ENCODE peak calls at places on chromosomes 2 and 18, in seven cellular contexts. One of them, this sample, is unnamed.

GRCh38 chr18:924987-925386 is 20.3 kb downstream of the ADCYAP1 start:
- DNase-seq in endothelial cell of umbilical vein: no peak
- DNase-seq in trophoblast cell: no peak
- DNase-seq in MM.1S: no peak
- DNase-seq in iPS DF 6.9: no peak
- DNase-seq in esophagus squamous epithelium: no peak
- DNase-seq in right cardiac atrium: no peak
- DNase-seq in this sample: no peak

GRCh38 chr2:29518010-29518409 is 402.8 kb downstream of the CLIP4 start:
- DNase-seq in iPS DF 6.9: no peak
- DNase-seq in esophagus squamous epithelium: no peak
- DNase-seq in endothelial cell of umbilical vein: no peak
- DNase-seq in trophoblast cell: no peak
- DNase-seq in right cardiac atrium: no peak
- DNase-seq in MM.1S: no peak
- DNase-seq in this sample: no peak

GRCh38 chr2:45922577-45922988 is 271.1 kb downstream of the PRKCE start:
- DNase-seq in esophagus squamous epithelium: no peak
- DNase-seq in trophoblast cell: peak; percentile 62
- DNase-seq in MM.1S: no peak
- DNase-seq in iPS DF 6.9: no peak
- DNase-seq in right cardiac atrium: peak; percentile 81
- DNase-seq in endothelial cell of umbilical vein: no peak
- DNase-seq in this sample: no peak

GRCh38 chr18:58996131-58996632 is 131.5 kb downstream of the ZNF532 start:
- DNase-seq in iPS DF 6.9: no peak
- DNase-seq in endothelial cell of umbilical vein: peak; percentile 97
- DNase-seq in trophoblast cell: no peak
- DNase-seq in right cardiac atrium: peak; percentile 74
- DNase-seq in MM.1S: no peak
- DNase-seq in esophagus squamous epithelium: no peak
- DNase-seq in this sample: no peak

GRCh38 chr2:144414324-144414845 is 105.5 kb downstream of the ZEB2 start:
- DNase-seq in right cardiac atrium: peak; percentile 48
- DNase-seq in iPS DF 6.9: no peak
- DNase-seq in esophagus squamous epithelium: no peak
- DNase-seq in MM.1S: no peak
- DNase-seq in trophoblast cell: peak; percentile 64
- DNase-seq in endothelial cell of umbilical vein: no peak
- DNase-seq in this sample: no peak

GRCh38 chr2:217099561-217099960 is 239.7 kb upstream of the TNP1 start:
- DNase-seq in endothelial cell of umbilical vein: no peak
- DNase-seq in iPS DF 6.9: no peak
- DNase-seq in trophoblast cell: no peak
- DNase-seq in MM.1S: no peak
- DNase-seq in esophagus squamous epithelium: no peak
- DNase-seq in right cardiac atrium: peak; percentile 77
- DNase-seq in this sample: no peak

GRCh38 chr2:37802899-37803379 is 122.1 kb upstream of the RMDN2 start:
- DNase-seq in right cardiac atrium: no peak
- DNase-seq in endothelial cell of umbilical vein: peak; percentile 51
- DNase-seq in trophoblast cell: peak; percentile 7
- DNase-seq in MM.1S: no peak
- DNase-seq in esophagus squamous epithelium: no peak
- DNase-seq in iPS DF 6.9: no peak
- DNase-seq in this sample: no peak

GRCh38 chr2:70068119-70068518 is 19.2 kb upstream of the PCBP1 start:
- DNase-seq in iPS DF 6.9: no peak
- DNase-seq in endothelial cell of umbilical vein: no peak
- DNase-seq in right cardiac atrium: no peak
- DNase-seq in esophagus squamous epithelium: no peak
- DNase-seq in MM.1S: no peak
- DNase-seq in trophoblast cell: no peak
- DNase-seq in this sample: no peak

GRCh38 chr18:68817584-68817983 is 19.7 kb downstream of the CCDC102B start:
- DNase-seq in iPS DF 6.9: no peak
- DNase-seq in endothelial cell of umbilical vein: no peak
- DNase-seq in right cardiac atrium: no peak
- DNase-seq in esophagus squamous epithelium: no peak
- DNase-seq in trophoblast cell: no peak
- DNase-seq in MM.1S: no peak
- DNase-seq in this sample: no peak

GRCh38 chr2:192286093-192286701 is 91.5 kb upstream of the TMEFF2 start:
- DNase-seq in trophoblast cell: peak; percentile 2
- DNase-seq in right cardiac atrium: peak; percentile 13
- DNase-seq in iPS DF 6.9: no peak
- DNase-seq in MM.1S: peak; percentile 54
- DNase-seq in endothelial cell of umbilical vein: peak; percentile 73
- DNase-seq in esophagus squamous epithelium: no peak
- DNase-seq in this sample: no peak

GRCh38 chr2:66805136-66805535 is 370.2 kb downstream of the MEIS1 start:
- DNase-seq in MM.1S: no peak
- DNase-seq in esophagus squamous epithelium: no peak
- DNase-seq in endothelial cell of umbilical vein: no peak
- DNase-seq in right cardiac atrium: no peak
- DNase-seq in iPS DF 6.9: no peak
- DNase-seq in trophoblast cell: no peak
- DNase-seq in this sample: no peak

GRCh38 chr2:12270876-12271588 is 445.7 kb upstream of the TRIB2 start:
- DNase-seq in endothelial cell of umbilical vein: no peak
- DNase-seq in MM.1S: no peak
- DNase-seq in esophagus squamous epithelium: no peak
- DNase-seq in trophoblast cell: no peak
- DNase-seq in right cardiac atrium: no peak
- DNase-seq in iPS DF 6.9: no peak
- DNase-seq in this sample: no peak

GRCh38 chr2:191245046-191245868 is at the start of gene MYO1B:
- DNase-seq in esophagus squamous epithelium: no peak
- DNase-seq in iPS DF 6.9: peak; percentile 47
- DNase-seq in endothelial cell of umbilical vein: peak; percentile 68
- DNase-seq in right cardiac atrium: peak; percentile 88
- DNase-seq in trophoblast cell: peak; percentile 79
- DNase-seq in MM.1S: peak; percentile 71
- DNase-seq in this sample: no peak

GRCh38 chr2:18373664-18374063 is 186.8 kb downstream of the RDH14 start:
- DNase-seq in right cardiac atrium: no peak
- DNase-seq in iPS DF 6.9: no peak
- DNase-seq in esophagus squamous epithelium: no peak
- DNase-seq in trophoblast cell: no peak
- DNase-seq in MM.1S: no peak
- DNase-seq in endothelial cell of umbilical vein: no peak
- DNase-seq in this sample: no peak

GRCh38 chr18:55964171-55964570 is 376.2 kb upstream of the TCF4 start:
- DNase-seq in right cardiac atrium: no peak
- DNase-seq in iPS DF 6.9: no peak
- DNase-seq in trophoblast cell: no peak
- DNase-seq in esophagus squamous epithelium: no peak
- DNase-seq in endothelial cell of umbilical vein: no peak
- DNase-seq in MM.1S: no peak
- DNase-seq in this sample: no peak

GRCh38 chr2:218123986-218124385 is 1.8 kb upstream of the CXCR2 start:
- DNase-seq in MM.1S: no peak
- DNase-seq in esophagus squamous epithelium: no peak
- DNase-seq in right cardiac atrium: no peak
- DNase-seq in endothelial cell of umbilical vein: no peak
- DNase-seq in trophoblast cell: no peak
- DNase-seq in iPS DF 6.9: no peak
- DNase-seq in this sample: no peak

GRCh38 chr2:188303363-188304031 is 11.8 kb downstream of the GULP1 start:
- DNase-seq in iPS DF 6.9: peak; percentile 91
- DNase-seq in endothelial cell of umbilical vein: peak; percentile 57
- DNase-seq in trophoblast cell: peak; percentile 71
- DNase-seq in right cardiac atrium: no peak
- DNase-seq in esophagus squamous epithelium: no peak
- DNase-seq in MM.1S: no peak
- DNase-seq in this sample: no peak

GRCh38 chr18:24176727-24177416 is 38.0 kb downstream of the CABYR start:
- DNase-seq in esophagus squamous epithelium: no peak
- DNase-seq in endothelial cell of umbilical vein: peak; percentile 43
- DNase-seq in trophoblast cell: no peak
- DNase-seq in right cardiac atrium: peak; percentile 73
- DNase-seq in MM.1S: peak; percentile 91
- DNase-seq in iPS DF 6.9: peak; percentile 63
- DNase-seq in this sample: peak; percentile 68

GRCh38 chr2:106144621-106145331 is 49.3 kb downstream of the UXS1 start:
- DNase-seq in right cardiac atrium: no peak
- DNase-seq in endothelial cell of umbilical vein: no peak
- DNase-seq in iPS DF 6.9: no peak
- DNase-seq in trophoblast cell: no peak
- DNase-seq in esophagus squamous epithelium: no peak
- DNase-seq in MM.1S: no peak
- DNase-seq in this sample: no peak

GRCh38 chr2:219124379-219125110 is 36.1 kb downstream of the NHEJ1 start:
- DNase-seq in endothelial cell of umbilical vein: no peak
- DNase-seq in esophagus squamous epithelium: no peak
- DNase-seq in right cardiac atrium: peak; percentile 56
- DNase-seq in trophoblast cell: no peak
- DNase-seq in iPS DF 6.9: no peak
- DNase-seq in MM.1S: no peak
- DNase-seq in this sample: no peak

DNA sequence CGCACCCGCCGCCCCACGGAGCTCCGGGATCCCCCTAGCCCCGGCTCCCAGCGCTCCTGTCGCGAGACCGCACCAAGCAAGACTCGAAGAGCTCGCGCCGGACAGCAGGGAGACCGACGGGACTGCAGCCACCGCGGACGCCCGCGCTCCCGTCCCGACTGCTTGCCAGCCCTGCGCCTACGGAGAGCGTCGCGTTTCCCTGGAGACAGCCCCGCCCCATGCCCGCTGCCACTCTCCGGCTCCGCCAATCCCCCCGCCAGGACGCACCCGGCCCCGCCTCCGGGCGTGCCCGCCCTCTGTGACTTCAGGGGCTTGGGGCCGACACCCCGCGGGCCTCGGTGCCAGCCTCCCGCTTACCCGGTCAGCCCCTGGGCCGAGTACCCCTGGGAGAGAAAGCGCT is at the start of gene ANKMY1:
- DNase-seq in MM.1S: no peak
- DNase-seq in endothelial cell of umbilical vein: peak; percentile 73
- DNase-seq in trophoblast cell: peak; percentile 46
- DNase-seq in right cardiac atrium: peak; percentile 90
- DNase-seq in esophagus squamous epithelium: no peak
- DNase-seq in iPS DF 6.9: no peak
- DNase-seq in this sample: no peak
- H3K4me1 ChIP-seq in MM.1S: peaks cover 16% of the 10 kb centered on the region
- H3K4me1 ChIP-seq in endothelial cell of umbilical vein: peaks cover 34% of the 10 kb centered on the region
- H3K4me1 ChIP-seq in trophoblast cell: peaks cover 11% of the 10 kb centered on the region
- H3K4me1 ChIP-seq in right cardiac atrium: peaks cover 4% of the 10 kb centered on the region
- H3K4me1 ChIP-seq in esophagus squamous epithelium: peaks cover 28% of the 10 kb centered on the region
- H3K4me1 ChIP-seq in iPS DF 6.9: no peaks in the 10 kb centered on the region
- H3K4me1 ChIP-seq in this sample: peaks cover 46% of the 10 kb centered on the region

GRCh38 chr2:64638502-64639120 is 15.1 kb downstream of the SERTAD2 start:
- DNase-seq in endothelial cell of umbilical vein: no peak
- DNase-seq in trophoblast cell: no peak
- DNase-seq in right cardiac atrium: no peak
- DNase-seq in MM.1S: no peak
- DNase-seq in iPS DF 6.9: no peak
- DNase-seq in esophagus squamous epithelium: no peak
- DNase-seq in this sample: no peak
- H3K4me1 ChIP-seq in endothelial cell of umbilical vein: peaks cover 4% of the 10 kb centered on the region
- H3K4me1 ChIP-seq in trophoblast cell: peaks cover 25% of the 10 kb centered on the region
- H3K4me1 ChIP-seq in right cardiac atrium: peaks cover 12% of the 10 kb centered on the region
- H3K4me1 ChIP-seq in MM.1S: peaks cover 69% of the 10 kb centered on the region
- H3K4me1 ChIP-seq in iPS DF 6.9: peaks cover 6% of the 10 kb centered on the region
- H3K4me1 ChIP-seq in esophagus squamous epithelium: peaks cover 47% of the 10 kb centered on the region
- H3K4me1 ChIP-seq in this sample: peaks cover 87% of the 10 kb centered on the region

GRCh38 chr18:47926101-47926850 is 4.2 kb downstream of the SMAD2 start:
- DNase-seq in trophoblast cell: no peak
- DNase-seq in right cardiac atrium: no peak
- DNase-seq in MM.1S: no peak
- DNase-seq in esophagus squamous epithelium: no peak
- DNase-seq in iPS DF 6.9: no peak
- DNase-seq in endothelial cell of umbilical vein: no peak
- DNase-seq in this sample: no peak
- H3K4me1 ChIP-seq in trophoblast cell: peaks cover 7% of the 10 kb centered on the region
- H3K4me1 ChIP-seq in right cardiac atrium: peaks cover 5% of the 10 kb centered on the region
- H3K4me1 ChIP-seq in MM.1S: peaks cover 10% of the 10 kb centered on the region
- H3K4me1 ChIP-seq in esophagus squamous epithelium: peaks cover 6% of the 10 kb centered on the region
- H3K4me1 ChIP-seq in iPS DF 6.9: no peaks in the 10 kb centered on the region
- H3K4me1 ChIP-seq in endothelial cell of umbilical vein: peaks cover 15% of the 10 kb centered on the region
- H3K4me1 ChIP-seq in this sample: peaks cover 12% of the 10 kb centered on the region

GRCh38 chr2:132424526-132425121 is 8.0 kb downstream of the GPR39 start:
- DNase-seq in trophoblast cell: peak; percentile 52
- DNase-seq in endothelial cell of umbilical vein: no peak
- DNase-seq in esophagus squamous epithelium: no peak
- DNase-seq in MM.1S: no peak
- DNase-seq in iPS DF 6.9: no peak
- DNase-seq in right cardiac atrium: peak; percentile 49
- DNase-seq in this sample: no peak

GRCh38 chr2:132421198-132421780 is 4.7 kb downstream of the GPR39 start:
- DNase-seq in esophagus squamous epithelium: no peak
- DNase-seq in MM.1S: no peak
- DNase-seq in endothelial cell of umbilical vein: no peak
- DNase-seq in trophoblast cell: no peak
- DNase-seq in right cardiac atrium: no peak
- DNase-seq in iPS DF 6.9: no peak
- DNase-seq in this sample: no peak

GRCh38 chr2:132416996-132417395 is 391 bp downstream of the GPR39 start:
- DNase-seq in endothelial cell of umbilical vein: no peak
- DNase-seq in trophoblast cell: no peak
- DNase-seq in right cardiac atrium: no peak
- DNase-seq in MM.1S: no peak
- DNase-seq in esophagus squamous epithelium: no peak
- DNase-seq in iPS DF 6.9: no peak
- DNase-seq in this sample: no peak

GRCh38 chr2:132417430-132418035 is 928 bp downstream of the GPR39 start:
- DNase-seq in iPS DF 6.9: no peak
- DNase-seq in endothelial cell of umbilical vein: no peak
- DNase-seq in right cardiac atrium: no peak
- DNase-seq in MM.1S: no peak
- DNase-seq in trophoblast cell: no peak
- DNase-seq in esophagus squamous epithelium: no peak
- DNase-seq in this sample: no peak

DNA sequence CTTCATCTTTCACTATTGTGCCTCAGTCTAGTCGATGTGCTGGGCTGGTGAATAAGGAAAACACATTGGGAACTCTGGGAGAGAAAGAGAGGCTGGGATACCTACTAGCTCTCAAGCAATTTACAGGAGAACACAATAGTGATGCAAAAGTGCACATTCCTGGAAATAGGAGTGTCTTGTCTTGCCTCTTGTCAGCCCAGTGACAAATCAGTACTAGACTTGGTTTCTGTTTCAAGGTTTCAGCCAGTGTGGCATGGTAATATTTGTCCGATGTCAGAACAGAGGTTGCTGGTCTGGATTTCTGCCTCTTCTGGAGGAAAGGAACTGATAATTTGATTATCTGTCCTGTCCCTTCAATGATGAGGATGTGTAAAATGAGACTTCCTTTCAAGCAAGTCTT is 4.2 kb downstream of the GPR39 start:
- DNase-seq in trophoblast cell: no peak
- DNase-seq in right cardiac atrium: no peak
- DNase-seq in endothelial cell of umbilical vein: no peak
- DNase-seq in esophagus squamous epithelium: no peak
- DNase-seq in MM.1S: no peak
- DNase-seq in iPS DF 6.9: no peak
- DNase-seq in this sample: no peak
- H3K4me1 ChIP-seq in trophoblast cell: peaks cover 24% of the 10 kb centered on the region
- H3K4me1 ChIP-seq in right cardiac atrium: no peaks in the 10 kb centered on the region
- H3K4me1 ChIP-seq in endothelial cell of umbilical vein: peaks cover 2% of the 10 kb centered on the region
- H3K4me1 ChIP-seq in esophagus squamous epithelium: peaks cover 5% of the 10 kb centered on the region
- H3K4me1 ChIP-seq in MM.1S: no peaks in the 10 kb centered on the region
- H3K4me1 ChIP-seq in iPS DF 6.9: peaks cover 2% of the 10 kb centered on the region
- H3K4me1 ChIP-seq in this sample: no peaks in the 10 kb centered on the region

GRCh38 chr2:241070361-241070760 is 31.7 kb downstream of the MTERF4 start:
- DNase-seq in esophagus squamous epithelium: no peak
- DNase-seq in endothelial cell of umbilical vein: no peak
- DNase-seq in trophoblast cell: no peak
- DNase-seq in right cardiac atrium: no peak
- DNase-seq in iPS DF 6.9: no peak
- DNase-seq in MM.1S: no peak
- DNase-seq in this sample: no peak
- H3K4me1 ChIP-seq in esophagus squamous epithelium: no peaks in the 10 kb centered on the region
- H3K4me1 ChIP-seq in endothelial cell of umbilical vein: no peaks in the 10 kb centered on the region
- H3K4me1 ChIP-seq in trophoblast cell: no peaks in the 10 kb centered on the region
- H3K4me1 ChIP-seq in right cardiac atrium: no peaks in the 10 kb centered on the region
- H3K4me1 ChIP-seq in iPS DF 6.9: no peaks in the 10 kb centered on the region
- H3K4me1 ChIP-seq in MM.1S: no peaks in the 10 kb centered on the region
- H3K4me1 ChIP-seq in this sample: no peaks in the 10 kb centered on the region